ENCODE peak calls at places on chromosome 2, in eight cellular contexts. One of them, this sample, is unnamed. For H3K4me1, the result is how much of the 10 kb centered on the place peaks cover.

GRCh38 chr2:12856934-12857660 is 140.4 kb downstream of the TRIB2 start:
- DNase-seq in CD8-positive, alpha-beta T cell: peak
- DNase-seq in HAP-1: no peak
- DNase-seq in mesendoderm: no peak
- DNase-seq in PC-9: peak
- DNase-seq in transverse colon: no peak
- DNase-seq in aorta: no peak
- DNase-seq in mesenchymal stem cell: peak
- DNase-seq in this sample: no peak

GRCh38 chr2:42937171-42937875 is 144.9 kb upstream of the HAAO start:
- DNase-seq in CD8-positive, alpha-beta T cell: no peak
- DNase-seq in HAP-1: no peak
- DNase-seq in mesendoderm: peak
- DNase-seq in PC-9: no peak
- DNase-seq in transverse colon: no peak
- DNase-seq in aorta: peak
- DNase-seq in mesenchymal stem cell: no peak
- DNase-seq in this sample: no peak

GRCh38 chr2:38113999-38114708 is 38.2 kb upstream of the CYP1B1 start:
- DNase-seq in CD8-positive, alpha-beta T cell: no peak
- DNase-seq in HAP-1: peak
- DNase-seq in mesendoderm: no peak
- DNase-seq in PC-9: no peak
- DNase-seq in transverse colon: no peak
- DNase-seq in aorta: no peak
- DNase-seq in mesenchymal stem cell: no peak
- DNase-seq in this sample: no peak

GRCh38 chr2:24345937-24346336 is 14.4 kb downstream of the ITSN2 start:
- DNase-seq in CD8-positive, alpha-beta T cell: no peak
- DNase-seq in HAP-1: no peak
- DNase-seq in mesendoderm: no peak
- DNase-seq in PC-9: no peak
- DNase-seq in transverse colon: no peak
- DNase-seq in aorta: no peak
- DNase-seq in mesenchymal stem cell: no peak
- DNase-seq in this sample: no peak

GRCh38 chr2:238496756-238497609 is 70.3 kb downstream of the ASB1 start:
- DNase-seq in CD8-positive, alpha-beta T cell: no peak
- DNase-seq in HAP-1: no peak
- DNase-seq in mesendoderm: no peak
- DNase-seq in PC-9: no peak
- DNase-seq in transverse colon: no peak
- DNase-seq in aorta: no peak
- DNase-seq in mesenchymal stem cell: no peak
- DNase-seq in this sample: peak

GRCh38 chr2:221133941-221134340 is 438.2 kb downstream of the EPHA4 start:
- DNase-seq in CD8-positive, alpha-beta T cell: no peak
- DNase-seq in HAP-1: no peak
- DNase-seq in mesendoderm: no peak
- DNase-seq in PC-9: no peak
- DNase-seq in transverse colon: no peak
- DNase-seq in aorta: no peak
- DNase-seq in mesenchymal stem cell: no peak
- DNase-seq in this sample: no peak

GRCh38 chr2:20175267-20175666 is 49.7 kb downstream of the SDC1 start:
- DNase-seq in CD8-positive, alpha-beta T cell: no peak
- DNase-seq in HAP-1: no peak
- DNase-seq in mesendoderm: no peak
- DNase-seq in PC-9: no peak
- DNase-seq in transverse colon: no peak
- DNase-seq in aorta: no peak
- DNase-seq in mesenchymal stem cell: no peak
- DNase-seq in this sample: no peak

GRCh38 chr2:160402997-160403979 is 90.3 kb downstream of the RBMS1 start:
- DNase-seq in CD8-positive, alpha-beta T cell: no peak
- DNase-seq in HAP-1: peak
- DNase-seq in mesendoderm: peak
- DNase-seq in PC-9: peak
- DNase-seq in transverse colon: no peak
- DNase-seq in aorta: no peak
- DNase-seq in mesenchymal stem cell: peak
- DNase-seq in this sample: no peak

GRCh38 chr2:236749346-236749745 is 179.7 kb downstream of the ACKR3 start:
- DNase-seq in CD8-positive, alpha-beta T cell: no peak
- DNase-seq in HAP-1: no peak
- DNase-seq in mesendoderm: no peak
- DNase-seq in PC-9: peak
- DNase-seq in transverse colon: no peak
- DNase-seq in aorta: no peak
- DNase-seq in mesenchymal stem cell: no peak
- DNase-seq in this sample: no peak

GRCh38 chr2:27071990-27072830 is 756 bp upstream of the OST4 start:
- DNase-seq in CD8-positive, alpha-beta T cell: no peak
- DNase-seq in HAP-1: no peak
- DNase-seq in mesendoderm: peak
- DNase-seq in PC-9: no peak
- DNase-seq in transverse colon: peak
- DNase-seq in aorta: peak
- DNase-seq in mesenchymal stem cell: peak
- DNase-seq in this sample: peak

GRCh38 chr2:66538291-66538690 is 103.4 kb downstream of the MEIS1 start:
- DNase-seq in CD8-positive, alpha-beta T cell: no peak
- DNase-seq in HAP-1: no peak
- DNase-seq in mesendoderm: no peak
- DNase-seq in PC-9: no peak
- DNase-seq in transverse colon: no peak
- DNase-seq in aorta: no peak
- DNase-seq in mesenchymal stem cell: no peak
- DNase-seq in this sample: no peak

GRCh38 chr2:149388120-149388816 is 57.9 kb downstream of the LYPD6 start:
- DNase-seq in CD8-positive, alpha-beta T cell: no peak
- DNase-seq in HAP-1: peak
- DNase-seq in mesendoderm: peak
- DNase-seq in PC-9: no peak
- DNase-seq in transverse colon: no peak
- DNase-seq in aorta: no peak
- DNase-seq in mesenchymal stem cell: no peak
- DNase-seq in this sample: no peak

GRCh38 chr2:44053456-44053855 is 57.7 kb upstream of the LRPPRC start:
- DNase-seq in CD8-positive, alpha-beta T cell: no peak
- DNase-seq in HAP-1: no peak
- DNase-seq in mesendoderm: no peak
- DNase-seq in PC-9: no peak
- DNase-seq in transverse colon: no peak
- DNase-seq in aorta: no peak
- DNase-seq in mesenchymal stem cell: no peak
- DNase-seq in this sample: no peak

GRCh38 chr2:223735035-223735640 is 102.2 kb downstream of the AP1S3 start:
- DNase-seq in CD8-positive, alpha-beta T cell: no peak
- DNase-seq in HAP-1: no peak
- DNase-seq in mesendoderm: no peak
- DNase-seq in PC-9: no peak
- DNase-seq in transverse colon: no peak
- DNase-seq in aorta: no peak
- DNase-seq in mesenchymal stem cell: no peak
- DNase-seq in this sample: no peak

GRCh38 chr2:48588745-48589144 is 28.9 kb upstream of the GTF2A1L start:
- DNase-seq in CD8-positive, alpha-beta T cell: no peak
- DNase-seq in HAP-1: peak
- DNase-seq in mesendoderm: peak
- DNase-seq in PC-9: no peak
- DNase-seq in transverse colon: no peak
- DNase-seq in aorta: no peak
- DNase-seq in mesenchymal stem cell: no peak
- DNase-seq in this sample: no peak

GRCh38 chr2:213065583-213066444 is 85.6 kb downstream of the IKZF2 start:
- DNase-seq in CD8-positive, alpha-beta T cell: peak
- DNase-seq in HAP-1: no peak
- DNase-seq in mesendoderm: peak
- DNase-seq in PC-9: no peak
- DNase-seq in transverse colon: peak
- DNase-seq in aorta: no peak
- DNase-seq in mesenchymal stem cell: peak
- DNase-seq in this sample: peak

GRCh38 chr2:46878886-46879285 is 36.7 kb downstream of the MCFD2 start:
- DNase-seq in CD8-positive, alpha-beta T cell: no peak
- DNase-seq in HAP-1: no peak
- DNase-seq in mesendoderm: peak
- DNase-seq in PC-9: no peak
- DNase-seq in transverse colon: no peak
- DNase-seq in aorta: peak
- DNase-seq in mesenchymal stem cell: peak
- DNase-seq in this sample: no peak

GRCh38 chr2:182682210-182682609 is 33.8 kb upstream of the DNAJC10 start:
- DNase-seq in CD8-positive, alpha-beta T cell: no peak
- DNase-seq in HAP-1: no peak
- DNase-seq in mesendoderm: no peak
- DNase-seq in PC-9: no peak
- DNase-seq in transverse colon: no peak
- DNase-seq in aorta: no peak
- DNase-seq in mesenchymal stem cell: no peak
- DNase-seq in this sample: no peak

GRCh38 chr2:182680838-182681237 is 35.2 kb upstream of the DNAJC10 start:
- DNase-seq in CD8-positive, alpha-beta T cell: no peak
- DNase-seq in HAP-1: no peak
- DNase-seq in mesendoderm: no peak
- DNase-seq in PC-9: no peak
- DNase-seq in transverse colon: no peak
- DNase-seq in aorta: no peak
- DNase-seq in mesenchymal stem cell: no peak
- DNase-seq in this sample: no peak

GRCh38 chr2:182685552-182685951 is 30.5 kb upstream of the DNAJC10 start:
- DNase-seq in CD8-positive, alpha-beta T cell: no peak
- DNase-seq in HAP-1: no peak
- DNase-seq in mesendoderm: no peak
- DNase-seq in PC-9: no peak
- DNase-seq in transverse colon: no peak
- DNase-seq in aorta: no peak
- DNase-seq in mesenchymal stem cell: no peak
- DNase-seq in this sample: no peak
- H3K4me1 ChIP-seq in CD8-positive, alpha-beta T cell: under half
- H3K4me1 ChIP-seq in HAP-1: under half
- H3K4me1 ChIP-seq in mesendoderm: under half
- H3K4me1 ChIP-seq in PC-9: under half
- H3K4me1 ChIP-seq in transverse colon: under half
- H3K4me1 ChIP-seq in aorta: under half
- H3K4me1 ChIP-seq in mesenchymal stem cell: under half
- H3K4me1 ChIP-seq in this sample: under half

DNA sequence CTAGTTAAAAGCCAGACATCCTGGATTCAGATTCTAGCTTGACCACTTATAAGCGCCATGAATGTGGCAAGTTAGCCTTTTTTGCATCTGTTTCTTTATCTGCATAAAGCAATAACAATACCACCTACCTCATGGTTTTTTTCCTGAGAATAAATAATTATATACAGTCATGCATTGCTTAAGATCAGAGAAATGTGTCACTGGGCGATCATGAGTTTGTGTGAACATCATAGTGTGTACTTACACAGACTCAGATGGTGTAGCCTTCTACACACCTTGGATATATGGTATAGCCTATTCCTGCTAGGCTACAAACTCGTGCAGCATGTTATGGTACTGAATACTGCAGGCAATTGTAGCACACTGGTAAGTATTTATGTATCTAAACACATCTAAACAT is 84.7 kb upstream of the PELI1 start:
- DNase-seq in CD8-positive, alpha-beta T cell: no peak
- DNase-seq in HAP-1: no peak
- DNase-seq in mesendoderm: no peak
- DNase-seq in PC-9: no peak
- DNase-seq in transverse colon: no peak
- DNase-seq in aorta: no peak
- DNase-seq in mesenchymal stem cell: peak
- DNase-seq in this sample: no peak
- H3K4me3 ChIP-seq in CD8-positive, alpha-beta T cell: peak
- H3K4me3 ChIP-seq in HAP-1: no peak
- H3K4me3 ChIP-seq in mesendoderm: no peak
- H3K4me3 ChIP-seq in PC-9: no peak
- H3K4me3 ChIP-seq in transverse colon: no peak
- H3K4me3 ChIP-seq in aorta: no peak
- H3K4me3 ChIP-seq in mesenchymal stem cell: no peak
- H3K4me3 ChIP-seq in this sample: peak

DNA sequence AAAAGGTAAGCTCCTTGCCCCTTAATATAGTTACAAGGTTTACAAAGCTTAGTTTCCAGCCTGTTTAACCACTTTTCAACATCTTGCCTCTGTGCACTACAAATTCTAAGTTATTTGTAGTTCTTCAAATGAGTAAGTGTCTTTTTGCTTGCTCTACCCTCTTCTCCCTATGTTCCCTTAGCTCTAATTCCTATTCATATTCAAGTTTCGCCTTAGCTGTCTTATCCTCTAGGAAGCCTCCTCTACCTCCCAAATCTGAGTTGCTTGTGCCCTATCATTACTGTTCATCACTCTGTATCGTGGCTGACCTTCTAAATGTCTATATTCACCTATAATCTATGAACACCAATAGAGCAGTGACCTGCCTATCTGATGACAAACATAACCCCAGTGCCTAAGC is 25.3 kb downstream of the NRXN1 start:
- DNase-seq in CD8-positive, alpha-beta T cell: no peak
- DNase-seq in HAP-1: no peak
- DNase-seq in mesendoderm: no peak
- DNase-seq in PC-9: no peak
- DNase-seq in transverse colon: no peak
- DNase-seq in aorta: no peak
- DNase-seq in mesenchymal stem cell: no peak
- DNase-seq in this sample: no peak
- H3K4me1 ChIP-seq in CD8-positive, alpha-beta T cell: under half
- H3K4me1 ChIP-seq in HAP-1: under half
- H3K4me1 ChIP-seq in mesendoderm: under half
- H3K4me1 ChIP-seq in PC-9: under half
- H3K4me1 ChIP-seq in transverse colon: under half
- H3K4me1 ChIP-seq in aorta: under half
- H3K4me1 ChIP-seq in mesenchymal stem cell: under half
- H3K4me1 ChIP-seq in this sample: under half

GRCh38 chr2:127388423-127389164 is 819 bp upstream of the MAP3K2 start:
- DNase-seq in CD8-positive, alpha-beta T cell: peak
- DNase-seq in HAP-1: no peak
- DNase-seq in mesendoderm: no peak
- DNase-seq in PC-9: peak
- DNase-seq in transverse colon: no peak
- DNase-seq in aorta: no peak
- DNase-seq in mesenchymal stem cell: peak
- DNase-seq in this sample: no peak

GRCh38 chr2:127384529-127384928 is 3.2 kb downstream of the MAP3K2 start:
- DNase-seq in CD8-positive, alpha-beta T cell: no peak
- DNase-seq in HAP-1: no peak
- DNase-seq in mesendoderm: no peak
- DNase-seq in PC-9: no peak
- DNase-seq in transverse colon: no peak
- DNase-seq in aorta: no peak
- DNase-seq in mesenchymal stem cell: no peak
- DNase-seq in this sample: no peak

GRCh38 chr2:127387655-127388422 is at the start of gene MAP3K2:
- DNase-seq in CD8-positive, alpha-beta T cell: peak
- DNase-seq in HAP-1: peak
- DNase-seq in mesendoderm: peak
- DNase-seq in PC-9: peak
- DNase-seq in transverse colon: peak
- DNase-seq in aorta: peak
- DNase-seq in mesenchymal stem cell: peak
- DNase-seq in this sample: peak

GRCh38 chr2:127386764-127387654 is 766 bp downstream of the MAP3K2 start:
- DNase-seq in CD8-positive, alpha-beta T cell: peak
- DNase-seq in HAP-1: peak
- DNase-seq in mesendoderm: peak
- DNase-seq in PC-9: peak
- DNase-seq in transverse colon: peak
- DNase-seq in aorta: peak
- DNase-seq in mesenchymal stem cell: peak
- DNase-seq in this sample: peak

GRCh38 chr2:127386246-127386645 is 1.5 kb downstream of the MAP3K2 start:
- DNase-seq in CD8-positive, alpha-beta T cell: no peak
- DNase-seq in HAP-1: no peak
- DNase-seq in mesendoderm: no peak
- DNase-seq in PC-9: peak
- DNase-seq in transverse colon: no peak
- DNase-seq in aorta: no peak
- DNase-seq in mesenchymal stem cell: no peak
- DNase-seq in this sample: no peak
- H3K4me3 ChIP-seq in CD8-positive, alpha-beta T cell: no peak
- H3K4me3 ChIP-seq in HAP-1: peak
- H3K4me3 ChIP-seq in mesendoderm: no peak
- H3K4me3 ChIP-seq in PC-9: peak
- H3K4me3 ChIP-seq in transverse colon: no peak
- H3K4me3 ChIP-seq in aorta: peak
- H3K4me3 ChIP-seq in mesenchymal stem cell: no peak
- H3K4me3 ChIP-seq in this sample: no peak